ENCODE peak calls at places on chromosomes 5 and 9, in nine cellular contexts. T, C, W, L, I, Q, B, P and X are unnamed samples.
A peak's percentile ranks its signal among the peaks of the same experiment; 100 is the strongest.

GRCh38 chr5:31733365-31733764 is 94.4 kb downstream of the PDZD2 start:
- DNase-seq in T (no peak), C (peak; percentile 80), P (no peak), L (no peak), Q (no peak), I (no peak), W (no peak), B (no peak), X (no peak)

GRCh38 chr9:7338586-7339281 is 460.8 kb downstream of the DMAC1 start:
- DNase-seq in C (no peak), L (no peak), I (no peak), T (no peak), Q (no peak), B (no peak), W (no peak), P (no peak), X (no peak)

GRCh38 chr5:95892784-95893354 is 68.8 kb downstream of the ELL2 start:
- DNase-seq in C (no peak), T (peak; percentile 58), Q (peak; percentile 77), P (peak; percentile 80), L (no peak), I (no peak), W (no peak), B (no peak), X (no peak)

GRCh38 chr5:16574789-16575785 is 41.7 kb downstream of the RETREG1 start:
- DNase-seq in B (no peak), P (peak; percentile 79), W (no peak), I (peak; percentile 39), C (peak; percentile 72), Q (no peak), T (peak; percentile 17), L (no peak), X (no peak)

GRCh38 chr5:73892806-73893205 is 266.8 kb downstream of the ARHGEF28 start:
- DNase-seq in I (no peak), C (no peak), B (no peak), L (no peak), P (no peak), T (no peak), Q (no peak), W (no peak), X (no peak)

GRCh38 chr9:117491491-117491890 is 76.6 kb upstream of the ASTN2 start:
- DNase-seq in B (no peak), T (peak; percentile 82), Q (no peak), L (no peak), W (no peak), I (no peak), C (no peak), P (no peak), X (no peak)

GRCh38 chr5:37667430-37667829 is 172.4 kb downstream of the GDNF start:
- DNase-seq in T (no peak), L (no peak), I (no peak), B (no peak), W (no peak), C (no peak), Q (no peak), P (no peak), X (no peak)

GRCh38 chr9:112198646-112199045 is 23.5 kb upstream of the SUSD1 start:
- DNase-seq in B (no peak), L (no peak), I (no peak), T (no peak), Q (no peak), P (no peak), C (no peak), W (no peak), X (no peak)

GRCh38 chr5:56369333-56369947 is 136.3 kb upstream of the ANKRD55 start:
- DNase-seq in B (no peak), I (no peak), L (no peak), T (no peak), Q (no peak), P (no peak), W (no peak), C (no peak), X (no peak)

GRCh38 chr5:74579215-74579614 is 61.3 kb downstream of the ENC1 start:
- DNase-seq in B (no peak), L (no peak), P (peak; percentile 19), T (no peak), C (no peak), W (peak; percentile 55), Q (no peak), I (no peak), X (no peak)

GRCh38 chr5:44927335-44927734 is 118.6 kb downstream of the MRPS30 start:
- DNase-seq in Q (no peak), T (no peak), W (no peak), P (no peak), L (no peak), B (no peak), C (no peak), I (no peak), X (no peak)

GRCh38 chr5:135535420-135535819 is 344 bp downstream of the NEUROG1 start:
- DNase-seq in Q (no peak), P (no peak), C (no peak), B (no peak), W (no peak), L (no peak), I (no peak), T (no peak), X (no peak)

GRCh38 chr9:77977210-77977611 is 54.4 kb downstream of the GNAQ start:
- DNase-seq in W (peak; percentile 71), L (no peak), T (peak; percentile 77), P (peak; percentile 89), C (peak; percentile 73), Q (peak; percentile 82), B (peak; percentile 25), I (peak; percentile 65), X (peak; percentile 51)

GRCh38 chr9:28155671-28156070 is 582.4 kb upstream of the C9orf72 start:
- DNase-seq in T (no peak), C (no peak), I (no peak), Q (no peak), W (no peak), L (no peak), B (no peak), P (no peak), X (no peak)

GRCh38 chr5:36875051-36875788 is 1.3 kb upstream of the NIPBL start:
- DNase-seq in W (peak; percentile 62), P (peak; percentile 76), T (peak; percentile 54), B (peak; percentile 46), L (peak; percentile 87), C (peak; percentile 47), Q (peak; percentile 73), I (peak; percentile 52), X (peak; percentile 55)

GRCh38 chr9:25700430-25700829 is 22.2 kb upstream of the TUSC1 start:
- DNase-seq in Q (no peak), I (no peak), W (no peak), P (no peak), C (no peak), T (no peak), B (no peak), L (no peak), X (no peak)

GRCh38 chr5:33343661-33344327 is 97.0 kb upstream of the TARS1 start:
- DNase-seq in P (no peak), B (no peak), L (no peak), I (no peak), Q (no peak), C (no peak), W (no peak), T (no peak), X (no peak)

DNA sequence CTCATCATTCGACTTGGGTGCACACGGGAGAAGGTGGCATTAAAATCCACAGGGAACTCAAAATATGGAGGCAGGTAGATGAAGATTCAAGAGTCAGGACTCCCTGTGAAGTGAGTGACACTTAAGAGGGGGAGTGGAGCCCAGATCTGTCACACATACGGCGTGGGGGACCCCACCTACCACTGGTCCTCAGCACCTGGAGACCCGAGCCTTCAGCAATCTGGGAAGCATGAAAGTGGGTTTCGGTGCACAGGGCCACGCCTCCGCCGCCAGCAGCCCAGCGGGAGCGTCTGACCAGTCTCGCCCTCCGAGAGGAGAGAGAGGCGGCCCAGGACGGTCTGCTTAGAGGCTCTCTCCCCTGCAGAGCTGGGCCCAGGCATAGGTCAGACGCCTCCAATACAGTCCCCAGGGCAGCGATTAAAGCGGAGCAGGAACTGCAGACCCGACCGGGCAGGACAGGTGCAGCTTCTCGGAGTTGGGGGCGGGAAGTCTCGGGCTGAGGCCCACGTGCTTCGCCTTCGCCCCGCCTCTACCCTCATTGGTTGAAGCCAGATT is 639 bp upstream of the SLC2A8 start:
- DNase-seq in P (no peak), B (no peak), Q (no peak), W (no peak), T (no peak), I (no peak), C (peak; percentile 46), L (no peak), X (no peak)
- H3K27ac ChIP-seq in P (peak overlapping the region; percentile 71), B (no peak overlapping the region), Q (peak overlapping the region; percentile 23), W (no peak overlapping the region), T (peak overlapping the region; percentile 70), I (no peak overlapping the region), C (no peak overlapping the region), L (peak overlapping the region; percentile 87), X (no peak overlapping the region)

DNA sequence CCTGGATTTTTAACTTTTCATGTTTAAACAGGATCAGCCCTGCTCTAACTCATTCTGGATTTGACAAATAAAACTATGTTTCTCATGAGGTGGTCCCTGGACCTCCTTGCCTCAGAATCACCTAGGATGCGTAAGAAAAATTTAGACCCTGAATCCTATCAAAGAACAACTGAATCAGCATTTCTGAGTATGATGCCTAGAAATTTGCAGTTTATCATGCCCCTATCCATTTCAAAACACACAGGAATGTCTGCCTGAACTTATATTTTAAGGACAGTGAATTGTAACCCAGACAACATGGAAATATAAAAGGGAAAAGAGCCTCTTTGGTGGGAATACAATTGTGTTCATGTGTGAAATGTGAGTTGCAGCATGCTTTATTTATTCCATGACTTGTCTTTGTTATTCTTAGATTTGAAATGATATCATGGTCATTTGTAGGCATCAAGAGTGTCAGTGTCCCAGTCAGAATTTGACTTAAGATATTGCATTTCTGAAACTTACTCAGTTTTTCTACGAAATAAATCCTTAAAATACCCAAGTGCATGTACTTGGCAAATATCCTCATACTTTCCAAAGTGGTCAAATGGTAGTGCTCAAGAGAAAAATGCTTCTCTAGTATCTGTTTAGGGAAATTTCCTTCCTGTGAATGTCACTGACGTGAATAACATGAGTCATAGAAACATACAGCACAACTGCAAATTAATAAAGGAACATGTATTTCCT is 144.3 kb downstream of the GIN1 start:
- DNase-seq in Q (no peak), P (no peak), I (no peak), C (no peak), L (no peak), W (no peak), T (no peak), B (no peak), X (no peak)
- H3K27ac ChIP-seq in Q (no peak overlapping the region), P (peak overlapping the region; percentile 3), I (peak overlapping the region; percentile 13), C (no peak overlapping the region), L (no peak overlapping the region), W (no peak overlapping the region), T (no peak overlapping the region), B (no peak overlapping the region), X (peak overlapping the region; percentile 44)

DNA sequence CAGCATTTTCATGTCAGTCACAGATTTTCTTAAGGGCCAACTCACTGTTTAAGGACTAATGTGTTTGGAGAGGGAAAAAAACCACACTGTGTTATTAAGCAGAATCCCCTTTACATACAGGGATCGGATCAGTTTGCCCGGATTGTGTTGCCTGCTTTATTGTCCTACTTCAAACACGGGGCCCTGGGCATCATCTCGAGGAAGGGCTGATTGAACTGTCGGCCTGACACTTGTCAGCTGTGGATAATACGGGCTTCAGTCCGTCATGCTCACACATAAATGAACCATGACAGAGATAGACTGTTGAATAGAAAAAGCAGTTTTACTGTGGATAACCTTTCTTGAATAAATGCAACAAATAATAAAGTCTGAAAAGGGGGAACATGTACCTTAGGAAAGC is 325.0 kb downstream of the ZSWIM6 start:
- DNase-seq in C (no peak), I (no peak), L (no peak), W (no peak), T (no peak), Q (no peak), P (no peak), B (no peak), X (no peak)
- H3K27ac ChIP-seq in C (no peak overlapping the region), I (no peak overlapping the region), L (no peak overlapping the region), W (no peak overlapping the region), T (no peak overlapping the region), Q (no peak overlapping the region), P (peak overlapping the region; percentile 5), B (no peak overlapping the region), X (no peak overlapping the region)

GRCh38 chr9:137192448-137192780 is 3.9 kb downstream of the SSNA1 start:
- DNase-seq in L (no peak), Q (no peak), C (no peak), W (no peak), T (no peak), P (no peak), I (no peak), B (no peak), X (no peak)
- H3K27ac ChIP-seq in L (no peak overlapping the region), Q (no peak overlapping the region), C (peak overlapping the region; percentile 97), W (no peak overlapping the region), T (peak overlapping the region; percentile 93), P (no peak overlapping the region), I (peak overlapping the region; percentile 74), B (no peak overlapping the region), X (no peak overlapping the region)